ENCODE peak calls at places on chromosomes 2 and 18, in six cellular contexts. M, G, N, W, D and L are unnamed samples.

GRCh38 chr2:219510512-219511135 is 3.7 kb upstream of the ASIC4 start:
- DNase-seq in M (no peak), G (no peak), N (no peak), W (no peak), D (no peak), L (no peak)

GRCh38 chr18:48715651-48716354 is 177.0 kb downstream of the CTIF start:
- DNase-seq in M (no peak), G (no peak), N (no peak), W (peak; percentile 50), D (peak; percentile 64), L (peak; percentile 60)

GRCh38 chr2:120066708-120067547 is 54.1 kb downstream of the EPB41L5 start:
- DNase-seq in M (no peak), G (peak; percentile 55), N (no peak), W (no peak), D (no peak), L (no peak)

GRCh38 chr2:27776097-27776496 is 4.6 kb downstream of the MRPL33 start:
- DNase-seq in M (no peak), G (no peak), N (no peak), W (no peak), D (peak; percentile 52), L (no peak)

GRCh38 chr2:138621139-138621538 is 119.6 kb downstream of the SPOPL start:
- DNase-seq in M (no peak), G (no peak), N (no peak), W (no peak), D (no peak), L (no peak)

GRCh38 chr2:199452200-199452990 is 5.3 kb downstream of the SATB2 start:
- DNase-seq in M (no peak), G (no peak), N (no peak), W (no peak), D (no peak), L (no peak)

GRCh38 chr18:77422974-77423373 is 173.3 kb downstream of the GALR1 start:
- DNase-seq in M (no peak), G (no peak), N (no peak), W (no peak), D (no peak), L (no peak)

GRCh38 chr2:220473611-220474010 is 846.2 kb downstream of the SLC4A3 start:
- DNase-seq in M (no peak), G (no peak), N (no peak), W (no peak), D (peak; percentile 16), L (no peak)

GRCh38 chr18:21701621-21702020 is 3.0 kb downstream of the ABHD3 start:
- DNase-seq in M (no peak), G (peak; percentile 34), N (no peak), W (no peak), D (no peak), L (no peak)

GRCh38 chr18:80022613-80023012 is 11.6 kb upstream of the RBFA start:
- DNase-seq in M (no peak), G (peak; percentile 3), N (no peak), W (no peak), D (no peak), L (no peak)

GRCh38 chr18:3481696-3482210 is 31.8 kb downstream of the TGIF1 start:
- DNase-seq in M (peak; percentile 28), G (no peak), N (peak; percentile 55), W (peak; percentile 28), D (peak; percentile 42), L (peak; percentile 42)

GRCh38 chr2:240369725-240370585 is 65.5 kb upstream of the GPC1 start:
- DNase-seq in M (no peak), G (no peak), N (no peak), W (no peak), D (peak; percentile 98), L (no peak)

GRCh38 chr18:69400976-69401474 is 337 bp downstream of the DOK6 start:
- DNase-seq in M (no peak), G (peak; percentile 66), N (peak; percentile 58), W (no peak), D (peak; percentile 69), L (peak; percentile 43)

GRCh38 chr18:57789105-57789504 is 14.0 kb downstream of the ATP8B1 start:
- DNase-seq in M (no peak), G (no peak), N (no peak), W (no peak), D (peak; percentile 54), L (no peak)

GRCh38 chr2:72139471-72139870 is 8.2 kb downstream of the CYP26B1 start:
- DNase-seq in M (peak; percentile 6), G (no peak), N (peak; percentile 49), W (no peak), D (no peak), L (no peak)

GRCh38 chr18:62128157-62128556 is 58.7 kb downstream of the PIGN start:
- DNase-seq in M (no peak), G (no peak), N (no peak), W (no peak), D (peak; percentile 19), L (no peak)

GRCh38 chr2:160912276-160912675 is 248.0 kb upstream of the TANK start:
- DNase-seq in M (no peak), G (no peak), N (no peak), W (no peak), D (no peak), L (no peak)

GRCh38 chr18:10499230-10499629 is 26.6 kb upstream of the NAPG start:
- DNase-seq in M (no peak), G (no peak), N (no peak), W (no peak), D (no peak), L (no peak)

GRCh38 chr2:231781798-231782726 is 980 bp upstream of the PDE6D start:
- DNase-seq in M (peak; percentile 23), G (no peak), N (no peak), W (no peak), D (peak; percentile 44), L (no peak)

GRCh38 chr2:17327649-17328048 is 190.6 kb downstream of the RAD51AP2 start:
- DNase-seq in M (no peak), G (no peak), N (no peak), W (no peak), D (no peak), L (no peak)

GRCh38 chr2:62785810-62786593 is 80.5 kb downstream of the EHBP1 start:
- DNase-seq in M (no peak), G (no peak), N (no peak), W (no peak), D (peak; percentile 27), L (no peak)

GRCh38 chr2:180012523-180012922 is 5.4 kb upstream of the CWC22 start:
- DNase-seq in M (no peak), G (no peak), N (no peak), W (no peak), D (peak; percentile 39), L (no peak)

GRCh38 chr2:205568620-205569019 is 113.7 kb upstream of the NRP2 start:
- DNase-seq in M (no peak), G (no peak), N (no peak), W (no peak), D (no peak), L (no peak)

GRCh38 chr2:44549856-44550255 is 188.1 kb downstream of the CAMKMT start:
- DNase-seq in M (no peak), G (no peak), N (no peak), W (no peak), D (peak; percentile 27), L (no peak)